ENCODE peak calls at places on chromosomes 2 and 18, in seven cellular contexts. L is HL-60, S is HepG2, H is HCT116, V is K562, B is Panc1, J is GM23338. G is an unnamed sample.
A peak's percentile ranks its signal among the peaks of the same experiment; 100 is the strongest.

GRCh38 chr18:72544092-72544886 is at the start of gene CBLN2:
- DNase-seq in B (no peak), L (peak; percentile 4), S (peak; percentile 23), H (no peak), V (peak; percentile 23), J (peak; percentile 77), G (peak; percentile 49)

GRCh38 chr2:30655660-30656059 is 151.6 kb downstream of the CAPN13 start:
- DNase-seq in H (no peak), V (no peak), B (no peak), S (no peak), J (no peak), L (no peak), G (no peak)

GRCh38 chr18:48787523-48788151 is 163.1 kb downstream of the SMAD7 start:
- DNase-seq in S (no peak), H (no peak), V (no peak), J (no peak), L (no peak), B (no peak), G (no peak)

GRCh38 chr2:151357359-151357758 is at the start of gene TNFAIP6:
- DNase-seq in B (no peak), J (peak; percentile 56), H (no peak), V (no peak), S (no peak), L (peak; percentile 84), G (peak; percentile 41)

GRCh38 chr2:73091696-73092095 is 20.2 kb upstream of the SFXN5 start:
- DNase-seq in H (no peak), B (no peak), V (no peak), L (no peak), J (no peak), S (no peak), G (no peak)

GRCh38 chr2:199833525-199833924 is 17.5 kb downstream of the FTCDNL1 start:
- DNase-seq in L (no peak), J (no peak), B (no peak), V (no peak), S (no peak), H (no peak), G (no peak)

GRCh38 chr2:18980778-18981104 is 377.7 kb downstream of the OSR1 start:
- DNase-seq in B (no peak), V (no peak), J (no peak), S (no peak), L (no peak), H (no peak), G (no peak)

GRCh38 chr2:27627963-27628766 is 647 bp downstream of the CCDC121 start:
- DNase-seq in V (peak; percentile 30), S (peak; percentile 45), B (peak; percentile 42), H (peak; percentile 18), J (peak; percentile 25), L (peak; percentile 35), G (peak; percentile 50)

GRCh38 chr2:47007826-47008225 is 92.2 kb upstream of the MCFD2 start:
- DNase-seq in V (no peak), H (no peak), L (no peak), J (no peak), S (no peak), B (no peak), G (no peak)

GRCh38 chr2:175744000-175744399 is 258.1 kb downstream of the LNPK start:
- DNase-seq in J (peak; percentile 71), B (no peak), L (no peak), S (no peak), H (no peak), V (no peak), G (no peak)

GRCh38 chr18:48661421-48661820 is 122.6 kb downstream of the CTIF start:
- DNase-seq in B (no peak), V (no peak), J (no peak), S (no peak), L (no peak), H (no peak), G (no peak)

GRCh38 chr2:26770986-26771586 is 7.0 kb downstream of the SLC35F6 start:
- DNase-seq in S (peak; percentile 62), H (no peak), J (peak; percentile 70), L (no peak), V (peak; percentile 77), B (no peak), G (peak; percentile 78)

GRCh38 chr2:84194906-84195644 is 264.0 kb downstream of the SUCLG1 start:
- DNase-seq in B (no peak), H (no peak), L (no peak), V (no peak), J (no peak), S (no peak), G (no peak)

GRCh38 chr18:5424903-5425302 is 118.9 kb downstream of the EPB41L3 start:
- DNase-seq in S (peak; percentile 26), B (no peak), V (peak; percentile 34), J (peak; percentile 71), H (no peak), L (peak; percentile 8), G (peak; percentile 32)

GRCh38 chr2:55519908-55520885 is 679 bp downstream of the CFAP36 start:
- DNase-seq in L (peak; percentile 51), J (peak; percentile 50), B (no peak), V (peak; percentile 34), S (peak; percentile 25), H (no peak), G (peak; percentile 25)

GRCh38 chr2:53751728-53752127 is 15.9 kb upstream of the CHAC2 start:
- DNase-seq in H (no peak), V (no peak), L (no peak), J (no peak), B (no peak), S (no peak), G (no peak)

GRCh38 chr2:138201326-138201725 is 237.1 kb downstream of the HNMT start:
- DNase-seq in S (no peak), B (no peak), J (no peak), V (no peak), L (no peak), H (no peak), G (no peak)

GRCh38 chr2:81551040-81551634 is 1246.6 kb upstream of the LRRTM1 start:
- DNase-seq in S (no peak), L (no peak), H (no peak), J (no peak), B (no peak), V (no peak), G (no peak)

GRCh38 chr18:9535430-9535972 is 60.2 kb downstream of the RALBP1 start:
- DNase-seq in J (no peak), H (no peak), V (no peak), L (no peak), S (peak; percentile 87), B (no peak), G (peak; percentile 34)

GRCh38 chr2:158599609-158600008 is 142.9 kb downstream of the PKP4 start:
- DNase-seq in S (no peak), B (no peak), L (no peak), H (no peak), V (no peak), J (no peak), G (no peak)

GRCh38 chr2:126979604-126980003 is 80.9 kb downstream of the TEX51 start:
- DNase-seq in S (no peak), V (no peak), H (no peak), L (no peak), J (no peak), B (no peak), G (no peak)

GRCh38 chr18:11947214-11948119 is 33.8 kb upstream of the IMPA2 start:
- DNase-seq in J (peak; percentile 94), L (peak; percentile 98), H (peak; percentile 90), B (no peak), V (peak; percentile 99), S (peak; percentile 79), G (no peak)

GRCh38 chr2:1656326-1656960 is 87.9 kb downstream of the PXDN start:
- DNase-seq in L (no peak), B (no peak), V (no peak), J (peak; percentile 40), S (no peak), H (no peak), G (no peak)

GRCh38 chr2:118374974-118375745 is 286.9 kb downstream of the INSIG2 start:
- DNase-seq in V (no peak), L (no peak), S (no peak), J (no peak), B (no peak), H (no peak), G (no peak)

GRCh38 chr18:70195852-70196434 is 9.5 kb downstream of the RTTN start:
- DNase-seq in B (no peak), L (peak; percentile 37), J (peak; percentile 58), S (peak; percentile 35), V (peak; percentile 29), H (no peak), G (peak; percentile 10)

GRCh38 chr2:96964221-96964905 is 22.0 kb downstream of the FAM178B start:
- DNase-seq in V (no peak), H (no peak), J (no peak), L (no peak), B (no peak), S (no peak), G (no peak)

GRCh38 chr2:218991674-218992168 is 1.5 kb downstream of the CRYBA2 start:
- DNase-seq in V (peak; percentile 16), J (peak; percentile 45), S (no peak), H (no peak), B (no peak), L (no peak), G (no peak)

GRCh38 chr2:161651547-161651946 is 27.3 kb downstream of the SLC4A10 start:
- DNase-seq in H (no peak), S (no peak), V (no peak), B (no peak), L (no peak), J (no peak), G (no peak)
- TF ChIP-seq REST in H (no peak), S (no peak), V (no peak), B (no peak), L (no peak), J (no peak), G (no peak)

GRCh38 chr2:190618030-190618429 is 30.9 kb upstream of the NAB1 start:
- DNase-seq in L (no peak), V (peak; percentile 50), B (no peak), S (no peak), J (no peak), H (no peak), G (no peak)
- TF ChIP-seq REST in L (no peak), V (no peak), B (no peak), S (no peak), J (no peak), H (no peak), G (no peak)

DNA sequence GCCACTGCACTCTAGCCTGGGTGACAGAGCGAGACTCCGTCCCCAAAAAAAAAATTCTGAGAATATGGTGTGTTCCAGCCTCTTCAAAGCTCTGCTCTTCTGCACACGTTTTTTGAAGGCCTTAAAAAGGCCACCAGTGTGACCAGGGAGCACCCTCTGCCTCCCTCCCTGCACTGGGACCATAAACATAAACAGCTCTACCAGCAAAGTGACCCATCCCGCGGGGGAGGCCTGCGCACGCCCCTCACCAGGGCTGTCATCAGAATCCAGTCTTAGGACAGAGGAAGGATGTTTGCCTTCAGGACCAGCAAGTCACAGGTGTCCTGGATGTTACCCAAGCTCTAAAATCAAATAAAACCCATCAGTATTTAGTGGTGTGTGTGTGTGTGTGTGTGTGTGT is 23.2 kb upstream of the B3GNT7 start:
- DNase-seq in V (no peak), J (no peak), B (no peak), H (no peak), S (no peak), L (no peak), G (no peak)
- TF ChIP-seq REST in V (no peak), J (no peak), B (no peak), H (no peak), S (no peak), L (no peak), G (no peak)

DNA sequence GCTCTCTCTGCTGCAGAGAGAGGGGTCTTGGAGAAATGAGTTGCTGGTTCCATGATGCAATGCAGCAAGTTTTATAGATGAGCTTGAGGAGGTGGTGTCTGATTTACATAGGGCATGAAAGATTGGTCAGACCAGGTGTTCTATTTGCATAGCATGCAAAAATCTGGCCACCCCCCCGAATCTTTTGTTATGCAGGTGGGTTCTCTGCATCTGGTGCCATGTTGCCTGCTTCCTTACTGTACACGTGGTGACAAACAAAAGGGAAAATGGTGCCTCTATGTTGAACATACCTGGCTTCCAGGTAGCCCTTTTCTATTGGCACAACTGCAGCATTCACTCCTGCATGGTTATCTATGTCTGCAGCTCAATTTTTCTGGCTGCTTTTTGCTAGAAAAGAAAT is 169.4 kb downstream of the GALNT1 start:
- DNase-seq in L (no peak), V (no peak), B (no peak), S (no peak), H (no peak), J (peak; percentile 7), G (no peak)
- TF ChIP-seq REST in L (no peak), V (no peak), B (no peak), S (no peak), H (no peak), J (no peak), G (no peak)

G was measured in A549.